ENCODE peak calls at places on chromosomes 16 and 17, in seven cellular contexts. Y is GM06990, E is PC-3, L is GM23338, O is tibial nerve, S is body of pancreas, Z is A549. R is an unnamed sample.

GRCh38 chr17:4935650-4936049 is 3.6 kb downstream of the GP1BA start:
- DNase-seq in E (no peak), O (no peak), Y (no peak), Z (no peak), S (no peak), L (no peak), R (no peak)

GRCh38 chr17:80720624-80721577 is 176.3 kb downstream of the RPTOR start:
- DNase-seq in O (no peak), E (peak), Y (no peak), S (peak), L (no peak), Z (peak), R (peak)

GRCh38 chr16:11076259-11077018 is 132.1 kb downstream of the CLEC16A start:
- DNase-seq in Y (peak), L (no peak), S (no peak), O (no peak), Z (no peak), E (no peak), R (no peak)

GRCh38 chr17:49576121-49576905 is 642 bp downstream of the NXPH3 start:
- DNase-seq in Z (peak), O (peak), S (no peak), Y (no peak), L (peak), E (peak), R (no peak)

GRCh38 chr16:20902426-20902825 is 1.9 kb downstream of the LYRM1 start:
- DNase-seq in E (no peak), Z (no peak), O (no peak), S (no peak), L (no peak), Y (no peak), R (no peak)

GRCh38 chr17:57674894-57675293 is 70.2 kb downstream of the CCDC182 start:
- DNase-seq in Y (no peak), S (no peak), O (no peak), Z (no peak), E (no peak), L (no peak), R (no peak)

GRCh38 chr16:31333686-31334649 is 21.0 kb upstream of the ITGAX start:
- DNase-seq in Z (peak), O (no peak), L (peak), Y (no peak), S (peak), E (peak), R (no peak)

GRCh38 chr17:68004201-68004600 is 7.9 kb upstream of the C17orf58 start:
- DNase-seq in S (no peak), Y (no peak), L (no peak), Z (no peak), E (no peak), O (no peak), R (no peak)

GRCh38 chr16:85570213-85570734 is 42.8 kb upstream of the GSE1 start:
- DNase-seq in Z (no peak), O (no peak), L (no peak), Y (peak), S (no peak), E (peak), R (no peak)

GRCh38 chr17:27573971-27574525 is 56.9 kb upstream of the LGALS9 start:
- DNase-seq in L (peak), E (peak), Y (no peak), Z (peak), O (no peak), S (no peak), R (peak)

GRCh38 chr16:72549878-72550277 is 377.9 kb upstream of the PMFBP1 start:
- DNase-seq in E (no peak), L (no peak), Z (no peak), Y (no peak), S (no peak), O (no peak), R (no peak)

GRCh38 chr17:19016297-19016696 is 11.7 kb upstream of the FAM83G start:
- DNase-seq in L (no peak), Z (no peak), Y (no peak), E (no peak), O (no peak), S (no peak), R (no peak)

GRCh38 chr16:75810342-75810741 is 84.1 kb upstream of the CPHXL start:
- DNase-seq in Z (no peak), S (no peak), L (no peak), E (no peak), Y (no peak), O (no peak), R (no peak)

GRCh38 chr16:20409398-20410152 is at the start of gene ACSM5:
- DNase-seq in L (peak), O (peak), Z (no peak), E (no peak), S (peak), Y (no peak), R (no peak)

GRCh38 chr17:59511726-59512125 is 53.7 kb upstream of the DHX40 start:
- DNase-seq in L (no peak), S (no peak), O (no peak), Z (no peak), E (no peak), Y (no peak), R (no peak)

GRCh38 chr16:85398050-85398451 is 215.1 kb upstream of the GSE1 start:
- DNase-seq in S (no peak), E (no peak), Z (no peak), L (no peak), O (no peak), Y (no peak), R (no peak)

GRCh38 chr16:79564594-79565210 is 35.8 kb downstream of the MAF start:
- DNase-seq in L (no peak), E (no peak), S (no peak), Y (no peak), O (no peak), Z (no peak), R (no peak)

GRCh38 chr17:75194879-75195278 is 10.6 kb upstream of the NUP85 start:
- DNase-seq in S (no peak), L (no peak), E (no peak), Y (no peak), O (no peak), Z (no peak), R (peak)

GRCh38 chr17:245611-246010 is 64.2 kb upstream of the DOC2B start:
- DNase-seq in O (no peak), S (no peak), E (no peak), L (no peak), Z (no peak), Y (no peak), R (no peak)

GRCh38 chr16:88979616-88980015 is 2.6 kb upstream of the CBFA2T3 start:
- DNase-seq in E (no peak), L (no peak), S (no peak), O (no peak), Z (no peak), Y (no peak), R (no peak)

GRCh38 chr16:59213952-59214351 is 479.8 kb upstream of the GOT2 start:
- DNase-seq in Z (no peak), S (no peak), L (no peak), Y (no peak), E (no peak), O (no peak), R (peak)

GRCh38 chr16:31421587-31421986 is 6.6 kb downstream of the COX6A2 start:
- DNase-seq in L (no peak), Z (no peak), O (no peak), Y (peak), S (no peak), E (no peak), R (no peak)

GRCh38 chr17:39618252-39618913 is 8.4 kb upstream of the PPP1R1B start:
- DNase-seq in O (no peak), E (peak), Y (no peak), L (peak), Z (no peak), S (no peak), R (no peak)

GRCh38 chr17:81440511-81441244 is 45.4 kb downstream of the BAHCC1 start:
- DNase-seq in L (peak), Z (peak), S (no peak), E (peak), O (no peak), Y (peak), R (no peak)

GRCh38 chr16:58138852-58139251 is 9.7 kb upstream of the CFAP20 start:
- DNase-seq in S (no peak), L (no peak), Y (no peak), O (no peak), E (no peak), Z (no peak), R (no peak)

GRCh38 chr16:11405331-11406176 is 60.3 kb downstream of the RMI2 start:
- DNase-seq in O (peak), L (peak), Z (peak), S (peak), Y (no peak), E (peak), R (no peak)

GRCh38 chr17:16988749-16989229 is 16.9 kb upstream of the TNFRSF13B start:
- DNase-seq in L (no peak), Y (peak), E (no peak), Z (no peak), O (no peak), S (peak), R (no peak)

GRCh38 chr16:48054881-48055601 is 100.8 kb downstream of the ABCC12 start:
- DNase-seq in L (peak), O (peak), E (peak), Z (peak), Y (peak), S (peak), R (peak)

GRCh38 chr16:85522842-85523601 is 90.1 kb upstream of the GSE1 start:
- DNase-seq in L (no peak), O (no peak), E (no peak), Y (no peak), S (no peak), Z (no peak), R (peak)

GRCh38 chr17:47684025-47684424 is 9.9 kb upstream of the TBKBP1 start:
- DNase-seq in O (no peak), E (no peak), Y (no peak), S (no peak), Z (no peak), L (no peak), R (no peak)

GRCh38 chr17:79114455-79115301 is 40.1 kb downstream of the ENGASE start:
- DNase-seq in Y (no peak), S (peak), Z (no peak), E (peak), O (no peak), L (no peak), R (no peak)

GRCh38 chr17:81398170-81398854 is 3.1 kb downstream of the BAHCC1 start:
- DNase-seq in L (peak), O (no peak), S (peak), Y (no peak), E (peak), Z (peak), R (peak)

GRCh38 chr16:8622315-8622656 is 788 bp downstream of the METTL22 start:
- DNase-seq in L (no peak), S (no peak), Y (no peak), O (no peak), E (no peak), Z (no peak), R (no peak)

GRCh38 chr17:50487213-50488096 is 8.8 kb downstream of the RSAD1 start:
- DNase-seq in Z (no peak), Y (no peak), S (no peak), E (peak), L (no peak), O (no peak), R (no peak)

GRCh38 chr17:57892820-57893595 is 43.2 kb upstream of the MRPS23 start:
- DNase-seq in S (peak), E (peak), L (peak), Y (peak), O (peak), Z (peak), R (peak)

GRCh38 chr17:68399638-68400403 is 57.5 kb downstream of the WIPI1 start:
- DNase-seq in L (no peak), S (no peak), Y (no peak), Z (no peak), O (no peak), E (peak), R (peak)

GRCh38 chr17:40107266-40107980 is 7.0 kb upstream of the NR1D1 start:
- DNase-seq in S (peak), L (no peak), Y (no peak), E (no peak), Z (no peak), O (peak), R (no peak)

GRCh38 chr17:57338257-57338919 is 82.1 kb downstream of the MSI2 start:
- DNase-seq in S (no peak), L (peak), Z (no peak), O (no peak), Y (peak), E (no peak), R (no peak)

GRCh38 chr16:86508947-86509758 is 1.2 kb upstream of the FOXF1 start:
- DNase-seq in E (peak), S (peak), L (peak), O (no peak), Y (peak), Z (peak), R (peak)

GRCh38 chr16:64089697-64090096 is 1032.2 kb downstream of the CDH11 start:
- DNase-seq in Z (peak), E (peak), Y (no peak), L (peak), O (peak), S (peak), R (peak)

GRCh38 chr16:15672514-15673167 is 22.6 kb downstream of the NDE1 start:
- DNase-seq in L (peak), E (peak), Z (peak), S (peak), O (peak), Y (no peak), R (peak)
- TF ChIP-seq CTCF in L (no peak), E (no peak), Z (no peak), S (no peak), O (no peak), Y (no peak), R (no peak)

GRCh38 chr16:87854053-87854906 is 15.0 kb downstream of the SLC7A5 start:
- DNase-seq in Y (no peak), L (no peak), O (no peak), S (no peak), E (peak), Z (peak), R (peak)
- H3K4me3 ChIP-seq in Y (no peak), L (peak), O (peak), S (no peak), E (no peak), Z (peak), R (no peak)

GRCh38 chr17:70138309-70138865 is 30.9 kb upstream of the KCNJ2 start:
- DNase-seq in S (peak), L (no peak), Z (peak), E (no peak), Y (no peak), O (peak), R (no peak)

GRCh38 chr17:70139449-70139993 is 29.8 kb upstream of the KCNJ2 start:
- DNase-seq in L (no peak), S (no peak), Y (no peak), Z (no peak), E (no peak), O (no peak), R (no peak)

DNA sequence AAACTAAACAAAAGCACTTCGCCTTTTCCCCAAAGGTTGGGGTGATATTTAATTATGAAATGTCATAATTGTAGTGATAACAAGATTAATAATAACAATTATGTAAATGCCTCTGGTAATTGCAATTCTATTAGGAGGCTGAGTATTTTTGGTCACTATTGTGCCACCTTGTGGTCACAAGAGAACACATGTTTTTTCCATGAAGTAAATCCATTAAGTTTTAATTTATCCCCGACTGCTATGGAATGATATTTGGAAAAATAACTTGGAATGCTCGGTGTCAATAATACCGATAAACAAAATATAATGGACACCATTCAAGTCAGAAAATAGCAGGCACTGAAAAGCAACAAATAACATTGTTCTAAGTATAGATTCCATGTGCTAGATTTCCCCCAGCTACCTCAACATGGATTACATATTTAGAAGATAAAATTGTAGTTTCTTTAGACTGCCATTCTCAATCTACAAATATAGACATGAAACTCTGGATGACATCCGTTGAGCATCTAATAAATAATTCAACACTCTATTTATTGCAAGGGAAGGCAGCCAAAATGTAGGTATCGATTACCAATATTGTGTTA is 25.0 kb upstream of the KCNJ2 start:
- DNase-seq in Z (peak), L (peak), S (peak), E (peak), O (no peak), Y (no peak), R (peak)
- TF ChIP-seq CTCF in Z (peak), L (peak), S (peak), E (peak), O (peak), Y (peak), R (peak)

GRCh38 chr17:9854255-9854654 is 28.5 kb downstream of the GLP2R start:
- DNase-seq in E (no peak), L (no peak), Y (no peak), S (no peak), Z (no peak), O (no peak), R (no peak)
- H3K4me3 ChIP-seq in E (no peak), L (no peak), Y (no peak), S (no peak), Z (no peak), O (no peak), R (no peak)

DNA sequence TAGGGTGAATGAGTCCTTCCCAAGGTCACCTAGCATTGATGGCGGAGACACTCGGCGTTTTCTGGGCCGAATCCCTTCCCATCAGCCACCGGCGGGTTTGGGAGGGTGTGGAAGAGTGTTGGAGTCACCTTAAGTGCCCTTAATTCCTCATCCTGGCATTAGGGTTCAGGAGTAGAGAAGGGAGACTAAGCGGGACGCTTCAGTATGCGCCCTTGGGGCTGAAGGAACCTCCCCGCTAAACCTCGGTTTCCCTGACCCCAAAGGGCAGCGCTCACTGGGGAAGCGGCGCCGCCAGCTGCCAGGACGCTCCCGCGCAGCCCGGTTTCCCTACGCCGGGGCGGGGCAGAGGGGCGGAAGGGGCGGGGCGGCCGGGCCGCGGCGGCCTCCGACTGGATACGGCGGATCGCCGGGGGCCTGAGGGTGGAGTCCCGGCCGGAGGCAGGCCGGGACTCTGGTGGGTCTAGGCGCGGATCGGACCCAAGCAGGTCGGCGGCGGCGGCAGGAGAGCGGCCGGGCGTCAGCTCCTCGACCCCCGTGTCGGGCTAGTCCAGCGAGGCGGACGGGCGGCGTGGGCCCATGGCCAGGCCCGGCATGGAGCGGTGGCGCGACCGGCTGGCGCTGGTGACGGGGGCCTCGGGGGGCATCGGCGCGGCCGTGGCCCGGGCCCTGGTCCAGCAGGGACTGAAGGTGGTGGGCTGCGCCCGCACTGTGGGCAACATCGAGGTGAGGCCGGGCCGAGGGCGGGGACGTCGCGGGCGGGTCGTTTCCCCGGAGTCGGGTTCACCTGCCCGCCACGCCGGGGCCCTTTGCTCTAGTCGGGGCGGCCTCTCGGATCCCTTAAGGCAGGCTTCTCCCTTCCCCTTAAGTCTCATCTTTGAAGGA is at the start of gene DHRS11:
- DNase-seq in Y (peak), S (peak), E (peak), L (peak), Z (peak), O (peak), R (peak)
- TF ChIP-seq CTCF in Y (peak), S (no peak), E (no peak), L (peak), Z (peak), O (no peak), R (no peak)

DNA sequence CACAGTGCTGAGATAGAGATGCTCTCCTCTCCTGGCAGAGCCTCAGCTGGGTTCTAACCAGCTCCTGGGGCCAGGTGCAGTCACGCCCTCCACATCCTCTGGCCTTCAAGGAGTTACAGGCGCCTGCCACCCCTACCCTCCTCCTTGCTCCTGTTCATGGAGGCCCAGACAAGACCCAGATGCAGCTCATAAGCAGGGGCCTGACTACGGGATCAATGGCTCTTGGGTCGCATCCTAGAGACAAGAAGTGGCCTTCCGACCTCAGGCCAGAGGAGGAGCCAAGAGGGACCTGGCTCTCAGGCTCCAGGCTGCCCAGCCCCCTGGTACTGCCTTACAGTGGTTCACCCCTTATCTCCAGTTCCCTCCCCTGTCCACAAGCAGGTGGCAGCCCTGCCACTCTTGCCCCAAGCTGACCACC is 23.0 kb downstream of the ARHGAP27 start:
- DNase-seq in L (no peak), S (no peak), E (no peak), Y (no peak), O (no peak), Z (no peak), R (no peak)
- H3K4me3 ChIP-seq in L (no peak), S (no peak), E (no peak), Y (peak), O (no peak), Z (no peak), R (no peak)

GRCh38 chr16:78483124-78483992 is 383.9 kb downstream of the WWOX start:
- DNase-seq in E (no peak), Y (no peak), L (no peak), Z (no peak), S (no peak), O (no peak), R (no peak)

GRCh38 chr16:78480588-78480987 is 381.1 kb downstream of the WWOX start:
- DNase-seq in Y (no peak), S (no peak), O (no peak), E (no peak), Z (no peak), L (no peak), R (no peak)

GRCh38 chr16:78474762-78475161 is 375.3 kb downstream of the WWOX start:
- DNase-seq in Y (peak), O (no peak), E (no peak), L (no peak), Z (no peak), S (no peak), R (no peak)

GRCh38 chr16:78479723-78480122 is 380.3 kb downstream of the WWOX start:
- DNase-seq in E (no peak), S (no peak), Y (no peak), O (no peak), L (no peak), Z (no peak), R (no peak)

GRCh38 chr16:78478267-78478821 is 378.9 kb downstream of the WWOX start:
- DNase-seq in Y (no peak), Z (peak), E (no peak), O (no peak), S (no peak), L (peak), R (no peak)
- TF ChIP-seq CTCF in Y (peak), Z (peak), E (no peak), O (peak), S (no peak), L (peak), R (peak)

R was measured in astrocyte of the spinal cord.